ENCODE peak calls at places on chromosomes 5 and 9, in four cellular contexts. M is activated T-cell treated with anti-CD3 and anti-CD28 coated beads, Interleukin-2, amount 50 U/mL, for 72 hours; U is HCT116; X is AG09309. O is an unnamed sample.

GRCh38 chr9:94140791-94141790 is 56.8 kb downstream of the PTPDC1 start:
- DNase-seq in M (no peak), U (no peak), X (no peak), O (no peak)

GRCh38 chr5:53167836-53168235 is 58.3 kb upstream of the MOCS2 start:
- DNase-seq in M (no peak), U (no peak), X (peak; percentile 17), O (no peak)

GRCh38 chr9:1869843-1870242 is 145.3 kb upstream of the SMARCA2 start:
- DNase-seq in M (peak; percentile 58), U (peak; percentile 7), X (no peak), O (peak; percentile 1)

GRCh38 chr9:98218562-98219363 is 26.3 kb upstream of the CORO2A start:
- DNase-seq in M (no peak), U (no peak), X (no peak), O (peak; percentile 93)

GRCh38 chr9:28699632-28700031 is 1126.4 kb upstream of the C9orf72 start:
- DNase-seq in M (no peak), U (no peak), X (no peak), O (no peak)

GRCh38 chr5:124867064-124867707 is 120.7 kb upstream of the ZNF608 start:
- DNase-seq in M (no peak), U (no peak), X (peak; percentile 85), O (no peak)

GRCh38 chr9:35795701-35796100 is 4.3 kb downstream of the NPR2 start:
- DNase-seq in M (no peak), U (no peak), X (no peak), O (no peak)

GRCh38 chr5:95440825-95441224 is 49.7 kb downstream of the FAM81B start:
- DNase-seq in M (no peak), U (no peak), X (no peak), O (no peak)

GRCh38 chr5:8689773-8690172 is 820.8 kb downstream of the MTRR start:
- DNase-seq in M (no peak), U (no peak), X (no peak), O (no peak)

GRCh38 chr5:163248856-163249255 is 188.5 kb upstream of the CCNG1 start:
- DNase-seq in M (no peak), U (no peak), X (no peak), O (no peak)

GRCh38 chr9:98477884-98478283 is 222.4 kb upstream of the TBC1D2 start:
- DNase-seq in M (no peak), U (no peak), X (no peak), O (no peak)

GRCh38 chr5:119055267-119055666 is 15.6 kb upstream of the DMXL1 start:
- DNase-seq in M (no peak), U (no peak), X (no peak), O (no peak)

GRCh38 chr5:154754460-154755360 is 467 bp upstream of the LARP1 start:
- DNase-seq in M (peak; percentile 99), U (peak; percentile 97), X (peak; percentile 92), O (peak; percentile 100)

GRCh38 chr9:122819791-122820489 is 8.4 kb downstream of the PDCL start:
- DNase-seq in M (no peak), U (no peak), X (no peak), O (no peak)

GRCh38 chr9:129374651-129375050 is 196.6 kb upstream of the IER5L start:
- DNase-seq in M (no peak), U (no peak), X (no peak), O (no peak)

GRCh38 chr9:106700676-106701075 is 162.3 kb upstream of the ZNF462 start:
- DNase-seq in M (no peak), U (no peak), X (no peak), O (no peak)

GRCh38 chr9:99000480-99001395 is 57.0 kb downstream of the COL15A1 start:
- DNase-seq in M (peak; percentile 47), U (peak; percentile 34), X (no peak), O (peak; percentile 59)